ENCODE peak calls at places on chromosome 5, in eight cellular contexts. P, C, Y, D, U, X, S and F are unnamed samples. For H3K36me3, the result is how much of the 10 kb centered on the place peaks cover.

GRCh38 chr5:50967388-50968039 is 301.1 kb downstream of the PARP8 start:
- ATAC-seq in P (peak), U (peak), C (no peak), Y (no peak), D (peak), S (peak), X (no peak), F (peak)

GRCh38 chr5:157520911-157521703 is 54.5 kb downstream of the ADAM19 start:
- ATAC-seq in U (peak), X (peak), D (peak), C (no peak), S (no peak), Y (no peak), P (peak), F (peak)

GRCh38 chr5:149392718-149393117 is 13.6 kb upstream of the IL17B start:
- ATAC-seq in P (no peak), Y (no peak), X (no peak), S (no peak), U (no peak), C (peak), D (no peak), F (no peak)

GRCh38 chr5:131394128-131394527 is 130.3 kb downstream of the CDC42SE2 start:
- ATAC-seq in D (peak), X (no peak), S (peak), Y (no peak), P (peak), U (peak), C (no peak), F (no peak)

GRCh38 chr5:106311230-106311629 is 1359.5 kb downstream of the EFNA5 start:
- ATAC-seq in C (no peak), X (no peak), P (no peak), Y (no peak), D (no peak), S (no peak), U (no peak), F (no peak)

GRCh38 chr5:125017796-125018195 is 271.4 kb upstream of the ZNF608 start:
- ATAC-seq in D (no peak), U (peak), X (no peak), S (peak), Y (no peak), C (no peak), P (no peak), F (no peak)

GRCh38 chr5:158958048-158958994 is 141.4 kb downstream of the EBF1 start:
- ATAC-seq in U (no peak), X (no peak), D (no peak), Y (no peak), C (no peak), P (no peak), S (no peak), F (no peak)

GRCh38 chr5:23991406-23991805 is 484.0 kb downstream of the PRDM9 start:
- ATAC-seq in Y (no peak), S (no peak), C (no peak), P (no peak), D (no peak), X (no peak), U (no peak), F (no peak)

GRCh38 chr5:140356878-140357730 is 2.9 kb upstream of the SLC4A9 start:
- ATAC-seq in U (no peak), Y (peak), S (no peak), P (peak), X (peak), C (no peak), D (peak), F (no peak)

GRCh38 chr5:65021527-65022226 is 252.9 kb downstream of the CWC27 start:
- ATAC-seq in U (no peak), D (no peak), P (no peak), S (no peak), Y (peak), X (no peak), C (no peak), F (no peak)

GRCh38 chr5:93596676-93597441 is 13.8 kb downstream of the NR2F1 start:
- ATAC-seq in S (no peak), C (peak), D (peak), U (peak), P (peak), X (no peak), Y (no peak), F (peak)

GRCh38 chr5:118628672-118629354 is 359.5 kb downstream of the DTWD2 start:
- ATAC-seq in X (no peak), Y (no peak), D (no peak), U (no peak), S (no peak), C (no peak), P (no peak), F (no peak)

GRCh38 chr5:126971455-126972019 is 58.8 kb downstream of the MARCHF3 start:
- ATAC-seq in X (no peak), U (peak), Y (no peak), C (no peak), P (peak), D (peak), S (no peak), F (no peak)

GRCh38 chr5:151234476-151235238 is 10.8 kb upstream of the CCDC69 start:
- ATAC-seq in D (peak), U (peak), P (peak), X (peak), S (peak), C (no peak), Y (peak), F (peak)

GRCh38 chr5:72013741-72014703 is 93.3 kb upstream of the MAP1B start:
- ATAC-seq in C (no peak), X (peak), P (no peak), Y (no peak), U (peak), S (no peak), D (no peak), F (no peak)

GRCh38 chr5:94499806-94500205 is 118.6 kb downstream of the KIAA0825 start:
- ATAC-seq in U (no peak), P (no peak), C (no peak), Y (no peak), S (no peak), D (no peak), X (no peak), F (no peak)

GRCh38 chr5:175902013-175902412 is 30.6 kb downstream of the CPLX2 start:
- ATAC-seq in C (no peak), X (no peak), D (no peak), P (no peak), S (no peak), Y (no peak), U (no peak), F (no peak)

GRCh38 chr5:119389288-119390065 is 33.7 kb downstream of the TNFAIP8 start:
- ATAC-seq in C (no peak), P (peak), D (no peak), Y (no peak), S (no peak), X (peak), U (no peak), F (peak)

GRCh38 chr5:148829734-148830133 is 3.3 kb downstream of the ADRB2 start:
- ATAC-seq in C (no peak), X (no peak), S (no peak), P (no peak), D (no peak), U (no peak), Y (no peak), F (no peak)

GRCh38 chr5:153573326-153574033 is 83.0 kb downstream of the GRIA1 start:
- ATAC-seq in D (peak), C (no peak), S (no peak), U (no peak), X (no peak), Y (no peak), P (peak), F (no peak)

GRCh38 chr5:34015120-34015807 is 7.4 kb upstream of the AMACR start:
- ATAC-seq in Y (no peak), S (no peak), X (no peak), P (no peak), D (no peak), C (no peak), U (no peak), F (no peak)

GRCh38 chr5:149886060-149886459 is 58.5 kb downstream of the PDE6A start:
- ATAC-seq in P (no peak), Y (no peak), D (no peak), S (no peak), U (no peak), C (no peak), X (no peak), F (no peak)

DNA sequence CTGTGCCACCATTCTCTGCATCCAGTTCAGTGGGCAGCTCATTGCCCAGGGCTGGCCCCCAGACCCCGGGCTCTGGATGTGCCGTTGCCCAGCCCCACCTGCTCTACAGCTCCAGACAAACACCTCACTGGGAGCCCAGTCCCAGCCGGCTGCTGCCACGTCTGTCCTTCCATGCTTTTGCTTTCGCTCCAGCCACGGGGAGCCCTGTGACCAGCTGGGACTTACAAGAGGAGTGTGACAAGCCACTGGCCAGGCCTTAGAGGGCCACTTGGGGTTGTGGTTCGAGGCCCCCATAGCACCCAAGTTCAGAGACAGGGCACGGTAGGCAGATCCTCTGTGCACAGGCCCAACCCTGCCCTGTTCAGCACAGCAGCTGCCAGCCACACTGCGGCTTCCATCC is 142.0 kb downstream of the ADAMTS2 start:
- ATAC-seq in C (no peak), U (no peak), X (no peak), Y (no peak), S (no peak), P (no peak), D (no peak), F (no peak)
- TF ChIP-seq CTCF in C (no peak), U (no peak), X (no peak), Y (no peak), S (no peak), P (no peak), D (no peak), F (no peak)

DNA sequence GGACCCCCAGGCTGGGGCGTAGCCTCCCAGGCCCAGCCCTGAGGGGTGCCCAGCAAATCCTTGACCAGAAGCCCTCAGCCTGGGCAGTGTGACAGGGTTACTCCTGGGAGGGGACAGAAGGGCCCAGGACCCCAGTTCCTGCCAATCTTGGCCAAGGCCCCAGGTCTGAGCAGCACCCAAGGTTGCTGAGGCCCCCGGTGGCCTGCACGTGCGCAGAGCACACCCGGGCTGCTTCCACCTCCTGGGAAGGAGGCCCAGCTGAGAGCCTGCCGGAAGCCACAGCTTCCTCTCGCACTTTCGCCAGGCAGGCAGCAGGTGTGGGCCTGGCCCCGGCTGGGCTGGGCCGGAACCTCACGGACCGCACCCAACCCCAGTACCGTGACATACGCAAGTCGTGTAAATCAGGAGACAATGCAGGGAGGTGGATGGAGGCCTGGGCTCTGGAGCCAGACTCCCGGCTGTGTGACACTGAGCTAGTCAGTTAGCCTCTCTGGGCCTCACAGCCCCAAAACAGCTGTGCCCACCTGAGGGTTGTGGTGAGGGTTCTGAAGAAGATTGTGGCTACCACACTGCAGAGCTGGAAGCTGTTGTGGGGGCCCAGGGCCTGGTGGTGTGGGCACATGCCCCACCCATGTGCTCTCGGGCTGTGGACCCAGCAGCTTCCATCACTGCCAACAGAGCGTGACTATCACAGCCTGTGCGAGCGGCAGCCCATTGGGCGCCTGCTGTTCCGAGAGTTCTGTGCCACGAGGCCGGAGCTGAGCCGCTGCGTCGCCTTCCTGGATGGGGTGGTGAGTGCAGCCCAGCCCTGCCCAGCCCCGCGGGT is 5.1 kb downstream of the GRK6 start:
- ATAC-seq in S (no peak), D (peak), X (no peak), U (no peak), Y (no peak), P (no peak), C (no peak), F (no peak)
- H3K36me3 ChIP-seq in S (under half), D (half or more), X (under half), U (under half), Y (under half), P (under half), C (under half), F (under half)

DNA sequence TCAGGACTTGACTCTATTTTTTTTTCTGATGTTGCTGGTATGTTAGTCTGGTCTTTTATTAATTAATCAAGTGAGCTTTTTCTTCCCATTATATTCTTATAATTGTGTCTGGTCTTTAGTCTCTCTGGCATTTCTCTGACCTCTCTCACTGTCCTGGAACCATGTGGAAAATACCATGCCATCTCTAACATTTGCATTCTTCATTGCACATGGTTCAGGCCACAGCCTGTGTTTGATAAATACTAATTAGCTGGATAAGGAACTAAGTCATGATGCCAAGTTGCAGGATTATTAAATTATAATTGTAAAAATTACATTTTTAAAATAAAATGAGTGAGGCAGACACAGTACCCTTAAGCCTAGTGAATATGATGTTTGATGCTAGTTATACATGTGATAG is 155.6 kb downstream of the EDIL3 start:
- ATAC-seq in C (no peak), U (no peak), S (no peak), X (no peak), D (no peak), P (no peak), Y (no peak), F (no peak)
- TF ChIP-seq CTCF in C (no peak), U (no peak), S (no peak), X (no peak), D (no peak), P (no peak), Y (no peak), F (no peak)

DNA sequence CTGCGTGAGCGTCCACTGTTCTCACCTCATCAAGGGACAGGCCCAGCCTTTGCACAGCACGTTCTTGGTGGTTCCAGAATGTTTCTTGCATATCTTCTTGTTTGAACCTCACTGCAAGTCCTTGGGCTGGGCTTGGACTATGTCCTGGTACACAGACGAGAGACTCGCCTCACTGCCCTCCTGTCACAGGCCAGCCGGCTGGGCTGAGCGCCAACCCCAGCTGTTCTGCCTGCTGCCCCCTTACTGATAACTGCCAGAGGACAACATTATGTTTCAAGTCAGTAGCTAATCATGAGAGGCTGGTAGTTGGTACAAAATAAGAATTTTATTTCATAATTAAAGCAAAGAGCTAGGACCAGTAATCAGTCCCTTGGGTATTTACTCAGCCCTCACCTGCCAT is 52.8 kb upstream of the LRRTM2 start:
- ATAC-seq in U (peak), C (no peak), P (peak), X (peak), Y (peak), S (peak), D (peak), F (no peak)
- H3K36me3 ChIP-seq in U (half or more), C (under half), P (under half), X (half or more), Y (under half), S (under half), D (half or more), F (half or more)

GRCh38 chr5:53482717-53483638 is 2.5 kb downstream of the FST start:
- ATAC-seq in D (peak), Y (no peak), C (no peak), U (peak), P (peak), S (peak), X (peak), F (peak)
- TF ChIP-seq CTCF in D (no peak), Y (peak), C (peak), U (no peak), P (peak), S (peak), X (peak), F (no peak)

DNA sequence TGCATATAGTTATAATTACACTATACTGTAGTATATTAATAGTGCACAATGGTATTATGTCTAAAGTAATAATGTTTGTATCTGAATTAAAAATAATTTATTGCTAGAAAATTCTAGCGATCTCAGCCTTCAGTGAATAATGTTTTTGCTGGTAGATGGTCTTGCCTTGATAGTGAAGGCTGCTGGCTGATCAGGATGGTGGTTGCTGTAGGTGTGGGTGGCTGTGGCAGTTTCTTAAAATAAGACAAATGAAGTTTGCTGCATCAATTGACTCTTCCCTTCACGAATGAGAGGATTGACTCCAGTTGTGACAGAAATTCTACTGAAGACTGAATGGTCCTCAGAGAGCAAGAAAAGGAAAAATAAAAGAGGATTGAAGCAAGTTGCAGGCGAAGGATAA is 19.7 kb upstream of the LRRC70 start:
- ATAC-seq in D (no peak), C (no peak), U (no peak), X (no peak), P (no peak), S (no peak), Y (no peak), F (no peak)
- H3K36me3 ChIP-seq in D (under half), C (under half), U (under half), X (under half), P (under half), S (under half), Y (under half), F (under half)

DNA sequence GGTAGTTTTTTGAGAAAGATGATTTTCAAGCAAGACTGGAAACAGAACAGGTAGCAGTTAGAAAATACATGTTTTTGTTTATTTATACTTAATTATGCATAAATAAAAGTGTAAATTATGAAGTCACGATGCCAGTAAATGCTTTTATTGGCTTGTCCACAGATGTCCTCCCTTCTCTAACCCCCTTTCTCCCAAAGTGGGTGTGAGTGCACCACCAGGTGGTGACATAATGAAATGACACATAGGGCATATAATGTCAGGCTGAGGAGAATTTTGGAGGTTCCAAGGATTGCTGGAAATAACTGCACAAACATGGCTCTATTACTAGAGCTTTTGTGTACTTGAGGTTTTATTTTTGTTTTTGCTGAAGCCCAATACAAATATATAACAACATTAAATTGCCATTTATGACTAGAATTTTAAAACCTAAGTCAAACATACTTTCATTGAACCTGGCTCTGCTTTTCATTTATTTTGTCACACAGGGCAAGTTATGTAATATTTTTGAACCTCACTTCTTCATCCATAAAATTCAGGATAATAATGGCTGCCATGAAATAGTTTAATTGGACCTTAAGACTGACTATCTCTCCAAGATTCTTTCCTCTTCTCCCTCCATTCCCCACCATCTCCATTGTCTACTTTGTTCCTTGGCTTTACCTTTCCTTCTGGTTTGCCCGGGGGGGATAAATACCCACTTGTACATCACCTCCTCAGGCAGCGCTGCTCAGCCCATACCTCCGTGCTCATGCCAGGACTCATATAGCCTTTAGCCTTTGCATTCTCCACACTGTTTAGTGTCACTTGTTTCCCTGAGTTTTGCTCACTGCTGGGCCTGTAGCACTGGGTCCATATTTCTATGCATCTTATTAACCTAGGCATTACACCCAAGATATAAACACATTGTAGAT is 168.8 kb downstream of the PDE4D start:
- ATAC-seq in D (peak), Y (no peak), C (peak), U (peak), S (peak), X (peak), P (peak), F (no peak)
- TF ChIP-seq CTCF in D (peak), Y (peak), C (peak), U (peak), S (peak), X (peak), P (peak), F (peak)